ENCODE peak calls at places on chromosomes 12 and 14, in four cellular contexts. One of them, this sample, is unnamed.

GRCh38 chr12:11543513-11544168 is 105.8 kb upstream of the ETV6 start:
- DNase-seq in AG10803: no peak
- DNase-seq in mucosa of descending colon: no peak
- DNase-seq in right atrium auricular region: no peak
- DNase-seq in this sample: no peak

GRCh38 chr14:23154876-23155587 is 28.4 kb downstream of the SLC7A8 start:
- DNase-seq in AG10803: peak; percentile 94
- DNase-seq in mucosa of descending colon: peak; percentile 57
- DNase-seq in right atrium auricular region: peak; percentile 91
- DNase-seq in this sample: peak; percentile 86

GRCh38 chr12:89335452-89336244 is 16.7 kb downstream of the DUSP6 start:
- DNase-seq in AG10803: no peak
- DNase-seq in mucosa of descending colon: no peak
- DNase-seq in right atrium auricular region: no peak
- DNase-seq in this sample: no peak

GRCh38 chr12:30624009-30624408 is 71.7 kb downstream of the IPO8 start:
- DNase-seq in AG10803: no peak
- DNase-seq in mucosa of descending colon: no peak
- DNase-seq in right atrium auricular region: no peak
- DNase-seq in this sample: no peak

GRCh38 chr12:106213721-106214121 is 34.1 kb downstream of the CKAP4 start:
- DNase-seq in AG10803: peak; percentile 34
- DNase-seq in mucosa of descending colon: no peak
- DNase-seq in right atrium auricular region: no peak
- DNase-seq in this sample: peak; percentile 10

GRCh38 chr12:39619316-39619659 is 315 bp downstream of the ABCD2 start:
- DNase-seq in AG10803: no peak
- DNase-seq in mucosa of descending colon: no peak
- DNase-seq in right atrium auricular region: no peak
- DNase-seq in this sample: no peak

GRCh38 chr12:40819427-40820108 is 127.3 kb downstream of the CNTN1 start:
- DNase-seq in AG10803: no peak
- DNase-seq in mucosa of descending colon: peak; percentile 3
- DNase-seq in right atrium auricular region: no peak
- DNase-seq in this sample: no peak

GRCh38 chr14:71610797-71611196 is 321.4 kb upstream of the RGS6 start:
- DNase-seq in AG10803: no peak
- DNase-seq in mucosa of descending colon: peak; percentile 12
- DNase-seq in right atrium auricular region: no peak
- DNase-seq in this sample: no peak

GRCh38 chr12:108696996-108697290 is 34.4 kb downstream of the CORO1C start:
- DNase-seq in AG10803: no peak
- DNase-seq in mucosa of descending colon: no peak
- DNase-seq in right atrium auricular region: no peak
- DNase-seq in this sample: no peak

GRCh38 chr12:26402648-26403047 is 207.3 kb downstream of the SSPN start:
- DNase-seq in AG10803: no peak
- DNase-seq in mucosa of descending colon: peak; percentile 72
- DNase-seq in right atrium auricular region: no peak
- DNase-seq in this sample: no peak

GRCh38 chr14:64973826-64974225 is 1.7 kb upstream of the RAB15 start:
- DNase-seq in AG10803: no peak
- DNase-seq in mucosa of descending colon: no peak
- DNase-seq in right atrium auricular region: no peak
- DNase-seq in this sample: no peak

GRCh38 chr14:99273025-99273723 is 1.2 kb upstream of the BCL11B start:
- DNase-seq in AG10803: no peak
- DNase-seq in mucosa of descending colon: peak; percentile 77
- DNase-seq in right atrium auricular region: no peak
- DNase-seq in this sample: no peak

GRCh38 chr14:102363182-102363952 is 626 bp downstream of the TECPR2 start:
- DNase-seq in AG10803: peak; percentile 35
- DNase-seq in mucosa of descending colon: peak; percentile 43
- DNase-seq in right atrium auricular region: peak; percentile 76
- DNase-seq in this sample: peak; percentile 66

GRCh38 chr14:72962829-72963312 is 36.6 kb downstream of the DCAF4 start:
- DNase-seq in AG10803: peak; percentile 79
- DNase-seq in mucosa of descending colon: peak; percentile 30
- DNase-seq in right atrium auricular region: no peak
- DNase-seq in this sample: peak; percentile 93

GRCh38 chr12:17572250-17572649 is 517.7 kb downstream of the RERGL start:
- DNase-seq in AG10803: no peak
- DNase-seq in mucosa of descending colon: no peak
- DNase-seq in right atrium auricular region: no peak
- DNase-seq in this sample: no peak

DNA sequence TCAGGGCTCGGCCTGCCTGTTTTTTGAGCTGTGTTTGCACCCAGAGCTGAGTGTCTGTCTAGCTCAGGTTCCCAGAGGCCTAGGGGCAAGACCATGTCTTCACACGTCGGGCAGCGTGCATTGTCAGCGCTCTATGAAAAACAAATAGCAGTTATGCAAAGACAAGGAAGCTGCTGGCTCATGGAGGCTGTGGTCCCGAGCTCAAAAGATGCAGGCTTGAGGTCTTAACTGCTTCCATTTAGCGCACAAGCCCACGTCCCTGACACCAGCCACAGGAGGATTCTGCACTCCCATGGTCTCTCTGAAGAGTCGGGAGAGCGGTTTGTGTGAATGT is 48.6 kb downstream of the NINJ2 start:
- DNase-seq in AG10803: no peak
- DNase-seq in mucosa of descending colon: no peak
- DNase-seq in right atrium auricular region: no peak
- DNase-seq in this sample: no peak
- TF ChIP-seq CTCF in AG10803: no peak
- TF ChIP-seq CTCF in mucosa of descending colon: no peak
- TF ChIP-seq CTCF in right atrium auricular region: no peak
- TF ChIP-seq CTCF in this sample: no peak

GRCh38 chr12:94649349-94650142 is 811 bp downstream of the TMCC3 start:
- DNase-seq in AG10803: peak; percentile 12
- DNase-seq in mucosa of descending colon: peak; percentile 62
- DNase-seq in right atrium auricular region: no peak
- DNase-seq in this sample: no peak
- TF ChIP-seq CTCF in AG10803: no peak
- TF ChIP-seq CTCF in mucosa of descending colon: no peak
- TF ChIP-seq CTCF in right atrium auricular region: peak; percentile 25
- TF ChIP-seq CTCF in this sample: no peak

DNA sequence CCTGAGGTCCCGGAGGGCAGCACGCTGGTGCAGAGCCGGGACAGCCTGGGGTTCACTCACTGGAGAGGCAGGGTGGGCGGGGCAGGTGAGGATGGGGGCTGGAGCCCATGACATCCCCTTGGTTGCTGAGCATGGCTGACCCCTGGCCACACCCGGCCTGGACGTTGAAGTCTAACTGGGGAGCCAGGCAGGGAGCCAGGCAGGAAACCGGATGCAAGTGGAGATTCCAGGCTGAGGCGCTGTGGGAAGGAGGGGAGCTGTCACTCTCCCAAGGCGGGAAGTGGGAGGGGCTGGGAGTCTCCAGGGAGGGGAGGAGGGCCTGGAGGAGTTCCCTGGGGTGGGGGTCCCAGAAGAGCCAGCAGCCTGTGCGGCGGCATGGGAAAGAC is 7.7 kb upstream of the INF2 start:
- DNase-seq in AG10803: peak; percentile 80
- DNase-seq in mucosa of descending colon: peak; percentile 94
- DNase-seq in right atrium auricular region: peak; percentile 88
- DNase-seq in this sample: peak; percentile 52
- TF ChIP-seq CTCF in AG10803: no peak
- TF ChIP-seq CTCF in mucosa of descending colon: no peak
- TF ChIP-seq CTCF in right atrium auricular region: no peak
- TF ChIP-seq CTCF in this sample: no peak

DNA sequence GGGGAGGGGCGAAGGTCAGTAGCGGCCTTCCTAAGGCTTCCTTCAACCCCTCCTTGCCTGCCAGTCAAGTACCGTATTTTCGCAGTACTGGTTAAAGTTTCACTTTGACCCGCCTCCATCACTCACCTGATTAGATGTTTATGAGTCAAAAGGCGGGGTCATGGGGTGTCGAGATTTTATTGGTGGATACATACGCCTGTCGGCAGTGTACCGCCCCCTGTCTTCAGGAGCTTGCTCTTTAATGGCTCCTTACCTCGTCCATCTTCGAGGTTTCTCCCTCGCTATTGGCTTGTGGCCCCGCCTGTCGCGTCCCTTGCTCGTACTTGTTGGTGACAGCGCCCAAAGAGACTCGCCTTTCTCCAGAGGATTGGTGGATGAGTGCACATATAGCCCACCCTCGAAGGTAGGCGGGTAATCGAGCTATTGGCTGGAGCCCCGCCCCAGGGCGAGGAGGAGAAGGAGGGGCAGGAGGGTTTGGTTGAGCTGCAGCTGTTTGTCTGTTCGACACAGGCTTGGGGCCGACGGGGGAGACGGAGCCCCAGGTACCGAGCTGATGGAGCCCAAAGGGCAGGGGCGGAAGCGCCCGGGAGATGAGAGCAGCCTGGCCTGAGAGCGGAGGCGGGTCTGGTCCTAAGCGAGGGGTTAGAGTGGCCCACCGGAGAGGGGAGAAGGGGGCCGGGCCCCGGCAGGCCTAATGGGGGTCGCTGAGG is at the start of gene RAB5B:
- DNase-seq in AG10803: peak; percentile 100
- DNase-seq in mucosa of descending colon: peak; percentile 99
- DNase-seq in right atrium auricular region: peak; percentile 100
- DNase-seq in this sample: peak; percentile 100
- TF ChIP-seq CTCF in AG10803: no peak
- TF ChIP-seq CTCF in mucosa of descending colon: peak; percentile 21
- TF ChIP-seq CTCF in right atrium auricular region: no peak
- TF ChIP-seq CTCF in this sample: peak; percentile 80

This sample was measured in HFFc6.